ENCODE peak calls at places on chromosomes 7 and 10, in five cellular contexts. One of them, this sample, is unnamed.

GRCh38 chr7:94512735-94513564 is 3.3 kb downstream of the CASD1 start:
- DNase-seq in dorsolateral prefrontal cortex: no peak
- DNase-seq in PC-3: no peak
- DNase-seq in cardiac muscle cell: no peak
- DNase-seq in fibroblast of lung: no peak
- DNase-seq in this sample: no peak

GRCh38 chr7:496528-497295 is 22.9 kb downstream of the PDGFA start:
- DNase-seq in dorsolateral prefrontal cortex: no peak
- DNase-seq in PC-3: no peak
- DNase-seq in cardiac muscle cell: no peak
- DNase-seq in fibroblast of lung: no peak
- DNase-seq in this sample: no peak

GRCh38 chr7:134637934-134638719 is 8.5 kb upstream of the BPGM start:
- DNase-seq in dorsolateral prefrontal cortex: no peak
- DNase-seq in PC-3: peak; percentile 19
- DNase-seq in cardiac muscle cell: no peak
- DNase-seq in fibroblast of lung: peak; percentile 42
- DNase-seq in this sample: no peak

GRCh38 chr7:45068236-45069023 is 20.3 kb downstream of the NACAD start:
- DNase-seq in dorsolateral prefrontal cortex: no peak
- DNase-seq in PC-3: no peak
- DNase-seq in cardiac muscle cell: no peak
- DNase-seq in fibroblast of lung: no peak
- DNase-seq in this sample: no peak

GRCh38 chr10:77564781-77565589 is 72.6 kb downstream of the KCNMA1 start:
- DNase-seq in dorsolateral prefrontal cortex: no peak
- DNase-seq in PC-3: peak; percentile 41
- DNase-seq in cardiac muscle cell: peak; percentile 8
- DNase-seq in fibroblast of lung: no peak
- DNase-seq in this sample: no peak

GRCh38 chr7:3916146-3916545 is 615.1 kb downstream of the SDK1 start:
- DNase-seq in dorsolateral prefrontal cortex: no peak
- DNase-seq in PC-3: peak; percentile 64
- DNase-seq in cardiac muscle cell: peak; percentile 17
- DNase-seq in fibroblast of lung: peak; percentile 82
- DNase-seq in this sample: no peak

GRCh38 chr10:8054498-8055407 is at the start of gene GATA3:
- DNase-seq in dorsolateral prefrontal cortex: no peak
- DNase-seq in PC-3: peak; percentile 47
- DNase-seq in cardiac muscle cell: peak; percentile 84
- DNase-seq in fibroblast of lung: no peak
- DNase-seq in this sample: peak; percentile 90

GRCh38 chr7:41224063-41224763 is 478.7 kb downstream of the INHBA start:
- DNase-seq in dorsolateral prefrontal cortex: no peak
- DNase-seq in PC-3: peak; percentile 98
- DNase-seq in cardiac muscle cell: peak; percentile 29
- DNase-seq in fibroblast of lung: peak; percentile 15
- DNase-seq in this sample: no peak

GRCh38 chr10:57864789-57865676 is 402.7 kb downstream of the IPMK start:
- DNase-seq in dorsolateral prefrontal cortex: no peak
- DNase-seq in PC-3: peak; percentile 77
- DNase-seq in cardiac muscle cell: no peak
- DNase-seq in fibroblast of lung: no peak
- DNase-seq in this sample: no peak

GRCh38 chr7:137006293-137006692 is 137.8 kb downstream of the CHRM2 start:
- DNase-seq in dorsolateral prefrontal cortex: no peak
- DNase-seq in PC-3: peak; percentile 18
- DNase-seq in cardiac muscle cell: peak; percentile 49
- DNase-seq in fibroblast of lung: peak; percentile 90
- DNase-seq in this sample: no peak

GRCh38 chr7:100430450-100431285 is 1.0 kb downstream of the MEPCE start:
- DNase-seq in dorsolateral prefrontal cortex: no peak
- DNase-seq in PC-3: no peak
- DNase-seq in cardiac muscle cell: peak; percentile 30
- DNase-seq in fibroblast of lung: no peak
- DNase-seq in this sample: peak; percentile 40

GRCh38 chr10:35912615-35913170 is 270.6 kb upstream of the FZD8 start:
- DNase-seq in dorsolateral prefrontal cortex: no peak
- DNase-seq in PC-3: peak; percentile 65
- DNase-seq in cardiac muscle cell: peak; percentile 52
- DNase-seq in fibroblast of lung: peak; percentile 60
- DNase-seq in this sample: no peak

GRCh38 chr7:130758429-130759056 is 24.5 kb upstream of the KLF14 start:
- DNase-seq in dorsolateral prefrontal cortex: no peak
- DNase-seq in PC-3: peak; percentile 67
- DNase-seq in cardiac muscle cell: peak; percentile 77
- DNase-seq in fibroblast of lung: peak; percentile 80
- DNase-seq in this sample: peak; percentile 49

DNA sequence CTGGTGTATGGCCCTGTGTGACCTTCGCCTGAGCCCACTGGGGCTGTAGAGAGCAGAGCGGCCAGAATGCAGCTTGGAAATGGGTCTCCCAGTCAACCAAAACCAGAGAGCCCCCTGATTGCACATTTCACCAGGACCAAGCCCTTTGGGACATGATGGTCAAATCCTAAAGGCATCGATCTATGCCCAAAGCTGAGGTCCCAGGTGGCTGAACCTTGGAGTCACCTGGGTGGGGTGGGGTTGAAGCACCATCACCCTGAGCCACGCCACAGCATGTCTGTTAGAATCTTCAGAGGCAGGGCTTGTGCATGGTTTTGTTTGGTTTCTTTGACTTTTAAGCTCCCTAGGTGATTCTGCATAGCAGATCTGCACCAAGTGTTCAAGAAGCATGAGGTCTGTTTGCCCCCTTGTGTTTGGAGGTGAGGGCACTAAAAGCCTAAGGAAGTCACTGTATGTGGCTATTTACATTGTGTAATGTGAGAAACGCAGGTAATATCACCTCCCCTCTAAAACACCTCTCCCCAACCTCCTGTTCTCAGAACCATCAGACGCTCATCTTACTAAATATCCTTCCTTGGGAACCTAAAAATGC is 9.6 kb downstream of the PKD1L1 start:
- DNase-seq in dorsolateral prefrontal cortex: no peak
- DNase-seq in PC-3: peak; percentile 44
- DNase-seq in cardiac muscle cell: no peak
- DNase-seq in fibroblast of lung: peak; percentile 15
- DNase-seq in this sample: no peak
- TF ChIP-seq CTCF in dorsolateral prefrontal cortex: no peak
- TF ChIP-seq CTCF in PC-3: peak; percentile 54
- TF ChIP-seq CTCF in cardiac muscle cell: peak; percentile 10
- TF ChIP-seq CTCF in fibroblast of lung: no peak
- TF ChIP-seq CTCF in this sample: no peak

GRCh38 chr7:2037301-2037804 is 195.4 kb downstream of the MAD1L1 start:
- DNase-seq in dorsolateral prefrontal cortex: no peak
- DNase-seq in PC-3: no peak
- DNase-seq in cardiac muscle cell: no peak
- DNase-seq in fibroblast of lung: no peak
- DNase-seq in this sample: no peak

GRCh38 chr7:2040201-2040892 is 192.4 kb downstream of the MAD1L1 start:
- DNase-seq in dorsolateral prefrontal cortex: peak; percentile 4
- DNase-seq in PC-3: no peak
- DNase-seq in cardiac muscle cell: no peak
- DNase-seq in fibroblast of lung: no peak
- DNase-seq in this sample: no peak

GRCh38 chr7:2040893-2041270 is 191.9 kb downstream of the MAD1L1 start:
- DNase-seq in dorsolateral prefrontal cortex: peak; percentile 19
- DNase-seq in PC-3: no peak
- DNase-seq in cardiac muscle cell: no peak
- DNase-seq in fibroblast of lung: no peak
- DNase-seq in this sample: no peak

GRCh38 chr7:2037805-2038635 is 194.7 kb downstream of the MAD1L1 start:
- DNase-seq in dorsolateral prefrontal cortex: peak; percentile 7
- DNase-seq in PC-3: no peak
- DNase-seq in cardiac muscle cell: peak; percentile 85
- DNase-seq in fibroblast of lung: peak; percentile 74
- DNase-seq in this sample: no peak

GRCh38 chr7:2038876-2039728 is 193.6 kb downstream of the MAD1L1 start:
- DNase-seq in dorsolateral prefrontal cortex: no peak
- DNase-seq in PC-3: peak; percentile 4
- DNase-seq in cardiac muscle cell: peak; percentile 18
- DNase-seq in fibroblast of lung: no peak
- DNase-seq in this sample: no peak
- TF ChIP-seq CTCF in dorsolateral prefrontal cortex: no peak
- TF ChIP-seq CTCF in PC-3: no peak
- TF ChIP-seq CTCF in cardiac muscle cell: no peak
- TF ChIP-seq CTCF in fibroblast of lung: no peak
- TF ChIP-seq CTCF in this sample: no peak

DNA sequence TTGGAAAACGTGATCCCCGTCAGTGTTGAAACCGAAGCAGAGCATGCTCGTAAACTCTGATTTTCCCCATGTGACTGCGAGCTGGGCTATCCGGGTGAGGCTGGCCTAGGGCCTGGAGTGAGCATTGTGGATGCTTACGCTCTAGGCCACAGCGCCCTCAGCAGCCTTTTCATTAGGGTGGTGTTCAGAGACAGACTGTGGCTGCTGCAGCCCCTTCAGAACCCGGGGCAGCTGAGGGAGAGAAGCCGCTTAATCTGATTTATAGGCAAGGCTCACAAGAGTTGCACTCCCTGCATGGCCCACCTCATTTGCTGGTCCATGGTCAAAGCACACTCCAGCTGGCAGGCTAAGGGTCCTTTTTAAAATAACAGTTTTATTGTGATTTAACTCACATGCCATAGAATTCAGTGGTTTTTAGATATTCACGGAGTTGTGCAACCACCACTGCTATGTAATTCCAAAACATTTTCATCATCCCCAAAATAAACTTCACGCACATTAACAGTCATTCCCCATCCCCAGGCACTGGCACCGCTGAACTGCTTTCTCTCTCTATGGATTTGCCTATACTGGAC is 72.5 kb downstream of the SYPL1 start:
- DNase-seq in dorsolateral prefrontal cortex: no peak
- DNase-seq in PC-3: no peak
- DNase-seq in cardiac muscle cell: peak; percentile 87
- DNase-seq in fibroblast of lung: peak; percentile 96
- DNase-seq in this sample: no peak
- TF ChIP-seq CTCF in dorsolateral prefrontal cortex: no peak
- TF ChIP-seq CTCF in PC-3: no peak
- TF ChIP-seq CTCF in cardiac muscle cell: peak; percentile 11
- TF ChIP-seq CTCF in fibroblast of lung: peak; percentile 23
- TF ChIP-seq CTCF in this sample: no peak

GRCh38 chr7:159147687-159148086 is 3.0 kb upstream of the VIPR2 start:
- DNase-seq in dorsolateral prefrontal cortex: no peak
- DNase-seq in PC-3: no peak
- DNase-seq in cardiac muscle cell: no peak
- DNase-seq in fibroblast of lung: no peak
- DNase-seq in this sample: no peak

GRCh38 chr7:159151231-159151630 is 6.6 kb upstream of the VIPR2 start:
- DNase-seq in dorsolateral prefrontal cortex: no peak
- DNase-seq in PC-3: no peak
- DNase-seq in cardiac muscle cell: no peak
- DNase-seq in fibroblast of lung: no peak
- DNase-seq in this sample: no peak

GRCh38 chr7:159147246-159147645 is 2.6 kb upstream of the VIPR2 start:
- DNase-seq in dorsolateral prefrontal cortex: no peak
- DNase-seq in PC-3: no peak
- DNase-seq in cardiac muscle cell: no peak
- DNase-seq in fibroblast of lung: no peak
- DNase-seq in this sample: no peak

GRCh38 chr7:159148430-159149395 is 4.0 kb upstream of the VIPR2 start:
- DNase-seq in dorsolateral prefrontal cortex: no peak
- DNase-seq in PC-3: no peak
- DNase-seq in cardiac muscle cell: no peak
- DNase-seq in fibroblast of lung: no peak
- DNase-seq in this sample: no peak

GRCh38 chr7:159149488-159149887 is 4.8 kb upstream of the VIPR2 start:
- DNase-seq in dorsolateral prefrontal cortex: no peak
- DNase-seq in PC-3: no peak
- DNase-seq in cardiac muscle cell: no peak
- DNase-seq in fibroblast of lung: no peak
- DNase-seq in this sample: no peak
- TF ChIP-seq CTCF in dorsolateral prefrontal cortex: no peak
- TF ChIP-seq CTCF in PC-3: no peak
- TF ChIP-seq CTCF in cardiac muscle cell: no peak
- TF ChIP-seq CTCF in fibroblast of lung: no peak
- TF ChIP-seq CTCF in this sample: no peak

GRCh38 chr7:140062528-140063299 is at the start of gene PARP12:
- DNase-seq in dorsolateral prefrontal cortex: peak; percentile 42
- DNase-seq in PC-3: peak; percentile 70
- DNase-seq in cardiac muscle cell: peak; percentile 91
- DNase-seq in fibroblast of lung: peak; percentile 84
- DNase-seq in this sample: peak; percentile 95
- TF ChIP-seq CTCF in dorsolateral prefrontal cortex: no peak
- TF ChIP-seq CTCF in PC-3: no peak
- TF ChIP-seq CTCF in cardiac muscle cell: no peak
- TF ChIP-seq CTCF in fibroblast of lung: no peak
- TF ChIP-seq CTCF in this sample: no peak

DNA sequence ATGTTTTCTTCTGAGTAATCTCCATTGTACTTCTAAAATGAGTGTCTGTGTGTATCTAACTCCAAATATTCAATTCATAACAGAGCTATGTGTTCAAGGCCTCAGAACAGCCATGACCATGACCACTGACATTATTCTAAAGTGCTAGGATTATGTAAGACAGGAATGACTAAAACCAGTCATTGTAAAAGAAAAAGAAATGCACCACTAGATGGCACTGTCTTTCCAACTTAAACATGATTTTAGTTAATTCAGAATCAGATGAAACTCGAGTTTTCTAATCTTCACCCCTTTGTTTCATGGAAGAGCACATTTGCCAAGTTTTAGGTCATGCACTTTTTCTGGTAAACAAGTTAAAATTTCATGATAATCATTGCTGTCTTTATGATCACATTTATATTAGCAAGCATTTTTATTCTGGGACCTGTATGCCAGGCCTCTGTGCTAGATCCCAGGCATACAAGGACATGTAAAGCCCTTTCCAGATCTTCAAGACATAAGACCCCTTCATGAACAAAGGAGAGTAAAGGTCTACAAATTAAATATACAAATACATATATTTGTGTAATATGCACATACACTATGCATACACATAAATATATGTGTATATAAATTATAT is 26.1 kb upstream of the RSU1 start:
- DNase-seq in dorsolateral prefrontal cortex: no peak
- DNase-seq in PC-3: peak; percentile 83
- DNase-seq in cardiac muscle cell: peak; percentile 87
- DNase-seq in fibroblast of lung: peak; percentile 89
- DNase-seq in this sample: peak; percentile 21
- TF ChIP-seq CTCF in dorsolateral prefrontal cortex: peak; percentile 84
- TF ChIP-seq CTCF in PC-3: peak; percentile 58
- TF ChIP-seq CTCF in cardiac muscle cell: peak; percentile 41
- TF ChIP-seq CTCF in fibroblast of lung: peak; percentile 24
- TF ChIP-seq CTCF in this sample: no peak

This sample was measured in GM20000.